ENCODE peak calls at places on chromosomes 2 and 18, in five cellular contexts. G, T, S, Y and N are unnamed samples.

GRCh38 chr2:79530443-79530842 is 17.6 kb downstream of the CTNNA2 start:
- DNase-seq in S (no peak), Y (no peak), G (no peak), T (no peak), N (no peak)

GRCh38 chr2:17827785-17828184 is 11.5 kb downstream of the MSGN1 start:
- DNase-seq in G (no peak), T (no peak), S (no peak), Y (no peak), N (no peak)

GRCh38 chr2:196259507-196260481 is 88.4 kb upstream of the STK17B start:
- DNase-seq in T (no peak), S (no peak), Y (no peak), G (no peak), N (no peak)

GRCh38 chr2:38912619-38913018 is 22.9 kb downstream of the ARHGEF33 start:
- DNase-seq in S (no peak), G (no peak), T (no peak), Y (no peak), N (no peak)

GRCh38 chr2:197196737-197197136 is 113.8 kb downstream of the ANKRD44 start:
- DNase-seq in T (no peak), S (no peak), Y (no peak), G (no peak), N (no peak)

GRCh38 chr2:150542692-150543091 is 55.2 kb upstream of the RND3 start:
- DNase-seq in G (no peak), T (no peak), S (no peak), Y (no peak), N (no peak)

GRCh38 chr2:143762176-143762928 is 633.1 kb downstream of the ARHGAP15 start:
- DNase-seq in Y (no peak), S (no peak), T (no peak), G (no peak), N (no peak)

GRCh38 chr2:8469709-8470493 is 212.0 kb upstream of the ID2 start:
- DNase-seq in T (no peak), Y (no peak), G (no peak), S (no peak), N (no peak)

GRCh38 chr2:117321816-117322215 is 492.7 kb upstream of the DDX18 start:
- DNase-seq in T (no peak), Y (no peak), G (no peak), S (no peak), N (no peak)

GRCh38 chr18:74331404-74331803 is 15.8 kb downstream of the C18orf63 start:
- DNase-seq in T (peak; percentile 18), Y (no peak), G (no peak), S (no peak), N (no peak)

GRCh38 chr18:58755304-58756010 is 84.2 kb downstream of the MALT1 start:
- DNase-seq in Y (no peak), T (no peak), S (no peak), G (no peak), N (no peak)

GRCh38 chr18:78875268-78875997 is 104.2 kb upstream of the SALL3 start:
- DNase-seq in T (peak; percentile 19), S (no peak), G (no peak), Y (no peak), N (no peak)

GRCh38 chr2:156473445-156473844 is 37.3 kb downstream of the GPD2 start:
- DNase-seq in Y (no peak), G (no peak), S (no peak), T (no peak), N (no peak)

GRCh38 chr18:79403723-79404566 is 8.2 kb downstream of the NFATC1 start:
- DNase-seq in Y (peak; percentile 28), T (no peak), G (no peak), S (no peak), N (no peak)

GRCh38 chr2:212311807-212312404 is 226.7 kb downstream of the ERBB4 start:
- DNase-seq in Y (no peak), S (no peak), T (no peak), G (no peak), N (no peak)

GRCh38 chr2:119155633-119156032 is 2.9 kb downstream of the C1QL2 start:
- DNase-seq in S (no peak), T (no peak), G (no peak), Y (no peak), N (no peak)

GRCh38 chr18:21489119-21489750 is 111.3 kb downstream of the ESCO1 start:
- DNase-seq in G (no peak), S (no peak), T (peak; percentile 40), Y (no peak), N (peak; percentile 31)

GRCh38 chr2:185738679-185739472 is at the start of gene FSIP2:
- DNase-seq in T (no peak), G (no peak), Y (peak; percentile 96), S (no peak), N (no peak)

GRCh38 chr2:63628543-63628942 is 39.8 kb downstream of the MDH1 start:
- DNase-seq in T (no peak), G (no peak), S (no peak), Y (no peak), N (no peak)

GRCh38 chr2:168992591-168993349 is 38.4 kb downstream of the ABCB11 start:
- DNase-seq in T (no peak), S (no peak), Y (no peak), G (no peak), N (no peak)

GRCh38 chr2:159091381-159091780 is 122.9 kb downstream of the TANC1 start:
- DNase-seq in S (no peak), T (no peak), G (no peak), Y (no peak), N (no peak)

GRCh38 chr2:178523596-178524134 is 43.4 kb downstream of the PLEKHA3 start:
- DNase-seq in S (no peak), G (no peak), Y (no peak), T (no peak), N (no peak)

GRCh38 chr2:45259144-45259543 is 249.9 kb upstream of the SIX2 start:
- DNase-seq in T (no peak), G (no peak), S (no peak), Y (no peak), N (no peak)

GRCh38 chr2:241217320-241218031 is 29.0 kb downstream of the ANO7 start:
- DNase-seq in G (no peak), S (peak; percentile 67), T (no peak), Y (peak; percentile 83), N (peak; percentile 75)

GRCh38 chr2:9327873-9328352 is 95.4 kb downstream of the ITGB1BP1 start:
- DNase-seq in Y (no peak), S (no peak), G (no peak), T (no peak), N (no peak)

GRCh38 chr2:62406573-62407043 is 99.4 kb downstream of the TMEM17 start:
- DNase-seq in T (no peak), Y (no peak), G (no peak), S (no peak), N (no peak)

GRCh38 chr2:81853331-81853730 is 1548.8 kb upstream of the LRRTM1 start:
- DNase-seq in T (no peak), Y (no peak), S (no peak), G (no peak), N (no peak)

GRCh38 chr2:135086222-135086621 is 34.1 kb downstream of the RAB3GAP1 start:
- DNase-seq in Y (no peak), S (no peak), G (no peak), T (no peak), N (no peak)

GRCh38 chr2:45009303-45009927 is at the start of gene SIX2:
- DNase-seq in S (no peak), T (peak; percentile 85), Y (peak; percentile 92), G (no peak), N (no peak)

GRCh38 chr2:47506436-47506835 is 103.5 kb downstream of the MSH2 start:
- DNase-seq in G (no peak), T (no peak), Y (no peak), S (no peak), N (no peak)

GRCh38 chr2:121076885-121077549 is 208.0 kb downstream of the TFCP2L1 start:
- DNase-seq in G (no peak), Y (peak; percentile 92), T (peak; percentile 42), S (no peak), N (no peak)

GRCh38 chr2:186968277-186968676 is 119.3 kb upstream of the ZSWIM2 start:
- DNase-seq in T (no peak), Y (no peak), S (no peak), G (no peak), N (no peak)

GRCh38 chr2:186976329-186976728 is 127.4 kb upstream of the ZSWIM2 start:
- DNase-seq in T (no peak), G (no peak), S (no peak), Y (no peak), N (no peak)

GRCh38 chr2:186977433-186978045 is 128.6 kb upstream of the ZSWIM2 start:
- DNase-seq in Y (no peak), S (no peak), T (no peak), G (no peak), N (no peak)

GRCh38 chr2:186972281-186972970 is 123.5 kb upstream of the ZSWIM2 start:
- DNase-seq in G (no peak), S (no peak), T (no peak), Y (no peak), N (no peak)
- H3K27ac ChIP-seq in G (no peak overlapping the region), S (no peak overlapping the region), T (no peak overlapping the region), Y (no peak overlapping the region), N (no peak overlapping the region)

GRCh38 chr2:221074238-221074637 is 497.9 kb downstream of the EPHA4 start:
- DNase-seq in T (no peak), Y (no peak), S (no peak), G (no peak), N (no peak)
- H3K27ac ChIP-seq in T (no peak overlapping the region), Y (no peak overlapping the region), S (no peak overlapping the region), G (no peak overlapping the region), N (no peak overlapping the region)

DNA sequence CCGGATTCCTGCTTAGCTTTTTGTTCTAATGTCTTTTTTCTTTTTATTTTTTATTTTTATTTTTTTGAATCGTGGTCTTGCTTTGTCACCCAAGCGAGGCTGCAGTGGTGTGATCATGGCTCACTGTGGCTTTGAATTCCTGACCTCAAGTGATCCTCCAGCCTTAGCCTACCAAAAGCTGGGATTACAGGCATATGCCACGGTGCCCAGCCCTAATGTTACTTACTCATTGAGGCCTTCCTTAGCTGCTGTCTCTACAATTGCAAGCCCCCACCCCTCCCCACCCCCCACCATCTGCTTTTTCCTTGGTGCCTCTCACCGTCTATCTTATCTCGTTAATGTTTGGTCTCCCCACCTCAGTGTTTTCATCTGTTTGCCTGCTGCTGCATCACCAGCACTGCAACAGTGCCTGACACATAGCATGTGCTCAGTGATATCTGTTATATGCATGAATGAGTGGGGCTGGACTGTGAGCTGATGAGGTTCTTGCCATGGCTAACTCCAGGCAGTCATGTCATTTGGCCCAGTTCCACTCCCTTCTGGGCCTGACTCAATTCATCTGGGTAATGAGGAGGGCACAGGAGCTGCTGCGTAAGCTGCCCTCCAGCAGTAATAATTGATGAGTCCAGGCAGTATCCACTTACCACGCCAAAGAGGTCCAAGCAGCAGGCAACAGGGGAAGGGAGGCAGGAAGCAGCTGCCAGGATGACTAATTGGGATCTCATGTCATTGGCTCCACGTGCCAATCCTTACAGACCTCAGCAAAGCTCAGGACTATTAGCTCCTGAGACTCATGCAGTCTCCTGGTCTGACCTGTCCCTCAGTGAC is 34.3 kb upstream of the MAT2A start:
- DNase-seq in S (no peak), T (peak; percentile 72), Y (no peak), G (no peak), N (peak; percentile 25)
- H3K27ac ChIP-seq in S (no peak overlapping the region), T (peak overlapping the region; percentile 43), Y (no peak overlapping the region), G (no peak overlapping the region), N (no peak overlapping the region)

DNA sequence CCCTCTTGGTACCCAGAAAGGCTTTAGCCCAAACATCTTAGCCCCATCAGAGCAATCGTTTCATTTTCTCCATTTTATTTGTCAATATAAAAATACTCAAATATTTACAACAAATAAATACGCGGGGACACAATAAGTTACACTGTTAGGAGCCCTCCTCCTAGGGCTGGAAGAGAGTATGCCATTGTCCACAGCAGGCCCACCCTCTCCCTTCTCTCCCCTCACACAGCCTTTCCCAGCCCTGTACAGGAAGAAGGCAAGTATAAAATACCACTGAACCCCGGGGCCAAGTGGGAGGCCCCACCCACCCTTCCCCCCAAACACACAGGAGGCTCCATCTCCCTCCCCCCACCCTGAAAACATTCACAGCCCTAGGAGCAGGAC is 1.9 kb upstream of the ANKRD39 start:
- DNase-seq in S (no peak), T (no peak), Y (no peak), G (no peak), N (no peak)
- H3K27ac ChIP-seq in S (peak overlapping the region; percentile 90), T (no peak overlapping the region), Y (no peak overlapping the region), G (peak overlapping the region; percentile 37), N (peak overlapping the region; percentile 82)